ENCODE peak calls at places on chromosome 12, in ten cellular contexts. One of them, this sample, is unnamed.

GRCh38 chr12:109428038-109428629 is 49.0 kb downstream of the KCTD10 start:
- DNase-seq in midbrain: peak; percentile 86
- DNase-seq in HFFc6: peak; percentile 70
- DNase-seq in pons: peak; percentile 87
- DNase-seq in GM23248: peak; percentile 81
- DNase-seq in activated CD4-positive, alpha-beta T cell treated with anti-CD3 and anti-CD28 coated beads, Interleukin-2, amount 50 U/mL, for 4 hours: peak; percentile 63
- DNase-seq in CD8-positive, alpha-beta T cell: peak; percentile 77
- DNase-seq in NCI-H2171 treated with DMSO at 0.1 percent for 48 hours: peak; percentile 78
- DNase-seq in Panc1: peak; percentile 42
- DNase-seq in EL: peak; percentile 73
- DNase-seq in this sample: peak; percentile 29

GRCh38 chr12:132834181-132834711 is 5.6 kb upstream of the GOLGA3 start:
- DNase-seq in EL: no peak
- DNase-seq in midbrain: no peak
- DNase-seq in NCI-H2171 treated with DMSO at 0.1 percent for 48 hours: no peak
- DNase-seq in GM23248: no peak
- DNase-seq in CD8-positive, alpha-beta T cell: peak; percentile 27
- DNase-seq in pons: no peak
- DNase-seq in activated CD4-positive, alpha-beta T cell treated with anti-CD3 and anti-CD28 coated beads, Interleukin-2, amount 50 U/mL, for 4 hours: no peak
- DNase-seq in HFFc6: no peak
- DNase-seq in Panc1: no peak
- DNase-seq in this sample: no peak

GRCh38 chr12:53868516-53868986 is 70.1 kb upstream of the HOXC13 start:
- DNase-seq in HFFc6: no peak
- DNase-seq in midbrain: no peak
- DNase-seq in EL: peak; percentile 15
- DNase-seq in CD8-positive, alpha-beta T cell: no peak
- DNase-seq in Panc1: no peak
- DNase-seq in activated CD4-positive, alpha-beta T cell treated with anti-CD3 and anti-CD28 coated beads, Interleukin-2, amount 50 U/mL, for 4 hours: no peak
- DNase-seq in NCI-H2171 treated with DMSO at 0.1 percent for 48 hours: no peak
- DNase-seq in pons: no peak
- DNase-seq in GM23248: no peak
- DNase-seq in this sample: no peak

GRCh38 chr12:24759155-24759554 is 189.7 kb downstream of the BCAT1 start:
- DNase-seq in EL: peak; percentile 65
- DNase-seq in CD8-positive, alpha-beta T cell: no peak
- DNase-seq in GM23248: peak; percentile 64
- DNase-seq in pons: no peak
- DNase-seq in midbrain: no peak
- DNase-seq in NCI-H2171 treated with DMSO at 0.1 percent for 48 hours: no peak
- DNase-seq in Panc1: no peak
- DNase-seq in HFFc6: peak; percentile 3
- DNase-seq in activated CD4-positive, alpha-beta T cell treated with anti-CD3 and anti-CD28 coated beads, Interleukin-2, amount 50 U/mL, for 4 hours: no peak
- DNase-seq in this sample: peak; percentile 5

GRCh38 chr12:123859035-123859434 is 96.9 kb downstream of the DNAH10 start:
- DNase-seq in CD8-positive, alpha-beta T cell: no peak
- DNase-seq in NCI-H2171 treated with DMSO at 0.1 percent for 48 hours: no peak
- DNase-seq in GM23248: no peak
- DNase-seq in EL: no peak
- DNase-seq in Panc1: no peak
- DNase-seq in midbrain: no peak
- DNase-seq in activated CD4-positive, alpha-beta T cell treated with anti-CD3 and anti-CD28 coated beads, Interleukin-2, amount 50 U/mL, for 4 hours: no peak
- DNase-seq in HFFc6: no peak
- DNase-seq in pons: no peak
- DNase-seq in this sample: no peak

GRCh38 chr12:104555650-104556049 is 98.9 kb downstream of the CHST11 start:
- DNase-seq in EL: no peak
- DNase-seq in NCI-H2171 treated with DMSO at 0.1 percent for 48 hours: peak; percentile 85
- DNase-seq in midbrain: no peak
- DNase-seq in pons: no peak
- DNase-seq in HFFc6: no peak
- DNase-seq in CD8-positive, alpha-beta T cell: no peak
- DNase-seq in GM23248: no peak
- DNase-seq in Panc1: no peak
- DNase-seq in activated CD4-positive, alpha-beta T cell treated with anti-CD3 and anti-CD28 coated beads, Interleukin-2, amount 50 U/mL, for 4 hours: no peak
- DNase-seq in this sample: no peak

GRCh38 chr12:1470051-1470450 is 124.3 kb downstream of the FBXL14 start:
- DNase-seq in midbrain: no peak
- DNase-seq in activated CD4-positive, alpha-beta T cell treated with anti-CD3 and anti-CD28 coated beads, Interleukin-2, amount 50 U/mL, for 4 hours: no peak
- DNase-seq in Panc1: no peak
- DNase-seq in pons: no peak
- DNase-seq in HFFc6: no peak
- DNase-seq in EL: no peak
- DNase-seq in CD8-positive, alpha-beta T cell: no peak
- DNase-seq in GM23248: no peak
- DNase-seq in NCI-H2171 treated with DMSO at 0.1 percent for 48 hours: no peak
- DNase-seq in this sample: no peak

GRCh38 chr12:80107221-80107620 is 7.9 kb downstream of the OTOGL start:
- DNase-seq in EL: peak; percentile 63
- DNase-seq in CD8-positive, alpha-beta T cell: no peak
- DNase-seq in NCI-H2171 treated with DMSO at 0.1 percent for 48 hours: no peak
- DNase-seq in pons: no peak
- DNase-seq in activated CD4-positive, alpha-beta T cell treated with anti-CD3 and anti-CD28 coated beads, Interleukin-2, amount 50 U/mL, for 4 hours: no peak
- DNase-seq in midbrain: no peak
- DNase-seq in Panc1: no peak
- DNase-seq in HFFc6: peak; percentile 56
- DNase-seq in GM23248: peak; percentile 55
- DNase-seq in this sample: no peak

GRCh38 chr12:57610553-57611115 is 601 bp upstream of the ARHGEF25 start:
- DNase-seq in CD8-positive, alpha-beta T cell: no peak
- DNase-seq in EL: no peak
- DNase-seq in GM23248: peak; percentile 45
- DNase-seq in HFFc6: no peak
- DNase-seq in pons: no peak
- DNase-seq in midbrain: no peak
- DNase-seq in Panc1: no peak
- DNase-seq in activated CD4-positive, alpha-beta T cell treated with anti-CD3 and anti-CD28 coated beads, Interleukin-2, amount 50 U/mL, for 4 hours: no peak
- DNase-seq in NCI-H2171 treated with DMSO at 0.1 percent for 48 hours: peak; percentile 42
- DNase-seq in this sample: no peak

This sample was measured in kidney glomerular epithelial cell.